ENCODE peak calls at places on chromosome 14, in four cellular contexts. Z is WTC11, I is K562, U is HepG2. X is an unnamed sample.

GRCh38 chr14:97219356-97220017 is 422.3 kb downstream of the VRK1 start:
- DNase-seq in Z (peak; percentile 22), I (no peak), U (no peak), X (no peak)

GRCh38 chr14:65879218-65880009 is 466.9 kb downstream of the FUT8 start:
- DNase-seq in Z (no peak), I (no peak), U (no peak), X (no peak)

GRCh38 chr14:23171251-23171975 is 12.0 kb downstream of the SLC7A8 start:
- DNase-seq in Z (no peak), I (no peak), U (no peak), X (no peak)

GRCh38 chr14:76829650-76830421 is 3.6 kb downstream of the LRRC74A start:
- DNase-seq in Z (no peak), I (no peak), U (peak; percentile 91), X (no peak)

GRCh38 chr14:68685419-68686211 is 107.3 kb downstream of the ZFP36L1 start:
- DNase-seq in Z (no peak), I (no peak), U (peak; percentile 60), X (no peak)

GRCh38 chr14:52241102-52241793 is 26.2 kb upstream of the PTGDR start:
- DNase-seq in Z (no peak), I (no peak), U (no peak), X (no peak)

GRCh38 chr14:68279777-68280233 is 460.2 kb downstream of the RAD51B start:
- DNase-seq in Z (no peak), I (no peak), U (no peak), X (no peak)

GRCh38 chr14:104116544-104117340 is 21.6 kb upstream of the KIF26A start:
- DNase-seq in Z (peak; percentile 34), I (no peak), U (no peak), X (no peak)

GRCh38 chr14:95886366-95886765 is 9.7 kb downstream of the TUNAR start:
- DNase-seq in Z (no peak), I (no peak), U (no peak), X (no peak)

GRCh38 chr14:74963705-74964271 is 8.4 kb upstream of the PGF start:
- DNase-seq in Z (no peak), I (no peak), U (no peak), X (no peak)

GRCh38 chr14:74963178-74963704 is 7.8 kb upstream of the PGF start:
- DNase-seq in Z (no peak), I (no peak), U (no peak), X (no peak)

GRCh38 chr14:74964787-74965769 is 9.7 kb upstream of the PGF start:
- DNase-seq in Z (no peak), I (no peak), U (no peak), X (no peak)

GRCh38 chr14:74965770-74966153 is 10.4 kb upstream of the PGF start:
- DNase-seq in Z (no peak), I (no peak), U (no peak), X (no peak)

GRCh38 chr14:74967618-74968017 is 12.2 kb upstream of the PGF start:
- DNase-seq in Z (no peak), I (no peak), U (no peak), X (no peak)
- TF ChIP-seq ELF4 in Z (no peak), I (no peak), U (no peak), X (no peak)

GRCh38 chr14:25411933-25412757 is 362.2 kb upstream of the STXBP6 start:
- DNase-seq in Z (peak; percentile 50), I (peak; percentile 4), U (no peak), X (peak; percentile 10)
- TF ChIP-seq ELF4 in Z (no peak), I (no peak), U (no peak), X (no peak)

DNA sequence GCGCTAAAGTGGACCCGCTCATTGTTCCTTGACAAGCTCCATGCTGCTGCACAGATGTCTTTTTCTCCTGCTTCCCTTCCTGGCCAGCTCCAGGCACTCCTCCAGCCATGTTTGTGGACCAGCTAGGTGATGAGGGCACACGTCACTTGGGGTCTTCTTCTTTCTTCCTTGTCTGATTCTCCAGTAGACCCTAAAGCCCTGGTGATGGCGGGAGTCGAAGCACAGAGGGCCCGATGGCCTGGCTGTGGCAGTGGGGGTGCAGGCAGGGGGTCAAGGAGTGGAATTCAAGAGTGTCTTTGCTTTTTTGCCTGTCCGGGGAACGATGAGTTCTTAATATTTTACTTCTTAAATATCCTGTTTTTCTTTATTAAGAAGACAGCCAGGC is 23.0 kb upstream of the AMN start:
- DNase-seq in Z (no peak), I (no peak), U (no peak), X (no peak)
- TF ChIP-seq ELF4 in Z (no peak), I (no peak), U (no peak), X (no peak)

GRCh38 chr14:100827140-100827517 is 1.2 kb downstream of the MEG3 start:
- DNase-seq in Z (no peak), I (no peak), U (no peak), X (no peak)
- TF ChIP-seq ELF4 in Z (no peak), I (no peak), U (no peak), X (no peak)

X was measured in HEK293T.